ENCODE peak calls at places on chromosomes 2 and 18, in eight cellular contexts. O is GM12865, M is neural crest cell, N is cardiac fibroblast, X is Peyer's patch, S is left ventricle myocardium inferior, B is AG09319, Y is fibroblast of lung. T is an unnamed sample.

GRCh38 chr2:48504647-48505327 is 25.2 kb upstream of the STON1 start:
- DNase-seq in O (no peak), M (no peak), N (peak), X (no peak), S (no peak), B (no peak), Y (peak), T (no peak)

GRCh38 chr18:11387880-11388279 is 221.5 kb upstream of the SLC35G4 start:
- DNase-seq in O (peak), M (no peak), N (peak), X (peak), S (peak), B (no peak), Y (peak), T (no peak)

GRCh38 chr2:212646698-212647097 is 108.1 kb upstream of the ERBB4 start:
- DNase-seq in O (no peak), M (no peak), N (peak), X (no peak), S (no peak), B (peak), Y (peak), T (peak)

GRCh38 chr2:65608966-65609365 is 176.6 kb upstream of the SPRED2 start:
- DNase-seq in O (no peak), M (no peak), N (no peak), X (no peak), S (no peak), B (no peak), Y (no peak), T (no peak)

GRCh38 chr2:183207110-183207509 is 82.9 kb downstream of the NUP35 start:
- DNase-seq in O (no peak), M (no peak), N (peak), X (no peak), S (no peak), B (no peak), Y (peak), T (peak)

GRCh38 chr2:8145385-8145784 is 536.5 kb upstream of the ID2 start:
- DNase-seq in O (peak), M (no peak), N (no peak), X (no peak), S (no peak), B (no peak), Y (no peak), T (no peak)

GRCh38 chr2:112784199-112785189 is at the start of gene IL1A:
- DNase-seq in O (peak), M (no peak), N (peak), X (peak), S (no peak), B (no peak), Y (peak), T (peak)

GRCh38 chr2:30984141-30984540 is 154.1 kb downstream of the GALNT14 start:
- DNase-seq in O (no peak), M (no peak), N (no peak), X (no peak), S (peak), B (no peak), Y (no peak), T (no peak)

GRCh38 chr2:219698684-219699439 is 71.4 kb downstream of the SLC4A3 start:
- DNase-seq in O (no peak), M (no peak), N (no peak), X (no peak), S (no peak), B (no peak), Y (peak), T (peak)

GRCh38 chr18:7259482-7259881 is 28.6 kb downstream of the LRRC30 start:
- DNase-seq in O (no peak), M (no peak), N (no peak), X (no peak), S (no peak), B (no peak), Y (no peak), T (no peak)

GRCh38 chr2:12486205-12487118 is 230.3 kb upstream of the TRIB2 start:
- DNase-seq in O (peak), M (no peak), N (no peak), X (no peak), S (no peak), B (no peak), Y (peak), T (no peak)

GRCh38 chr18:3345452-3345851 is 83.5 kb downstream of the MYL12B start:
- DNase-seq in O (no peak), M (no peak), N (peak), X (no peak), S (no peak), B (no peak), Y (no peak), T (no peak)

GRCh38 chr2:65438137-65438899 is 5.9 kb upstream of the SPRED2 start:
- DNase-seq in O (no peak), M (peak), N (no peak), X (no peak), S (no peak), B (no peak), Y (no peak), T (no peak)

GRCh38 chr2:158131919-158132566 is 30.4 kb downstream of the UPP2 start:
- DNase-seq in O (no peak), M (no peak), N (no peak), X (peak), S (no peak), B (no peak), Y (no peak), T (no peak)

GRCh38 chr2:109066917-109067828 is 61.8 kb upstream of the SH3RF3 start:
- DNase-seq in O (no peak), M (no peak), N (no peak), X (peak), S (no peak), B (no peak), Y (peak), T (no peak)

GRCh38 chr2:223788826-223789225 is 48.6 kb downstream of the AP1S3 start:
- DNase-seq in O (no peak), M (no peak), N (no peak), X (no peak), S (no peak), B (no peak), Y (no peak), T (no peak)

GRCh38 chr2:46700435-46700834 is 215.2 kb downstream of the MCFD2 start:
- DNase-seq in O (no peak), M (no peak), N (no peak), X (no peak), S (no peak), B (no peak), Y (no peak), T (no peak)

GRCh38 chr2:164954954-164955701 is at the start of gene SLC38A11:
- DNase-seq in O (no peak), M (no peak), N (peak), X (peak), S (peak), B (no peak), Y (peak), T (no peak)

GRCh38 chr2:161228511-161229240 is 68.4 kb downstream of the TANK start:
- DNase-seq in O (no peak), M (no peak), N (no peak), X (no peak), S (no peak), B (no peak), Y (peak), T (no peak)

GRCh38 chr2:23418490-23418911 is 33.5 kb downstream of the KLHL29 start:
- DNase-seq in O (no peak), M (no peak), N (peak), X (peak), S (no peak), B (peak), Y (peak), T (no peak)

GRCh38 chr2:200736646-200737274 is 75.0 kb upstream of the BZW1 start:
- DNase-seq in O (no peak), M (no peak), N (peak), X (no peak), S (no peak), B (no peak), Y (peak), T (no peak)

GRCh38 chr2:228092056-228092455 is 89.4 kb downstream of the SPHKAP start:
- DNase-seq in O (no peak), M (no peak), N (no peak), X (no peak), S (no peak), B (no peak), Y (no peak), T (no peak)

GRCh38 chr2:71566271-71566858 is 113.0 kb downstream of the DYSF start:
- DNase-seq in O (no peak), M (no peak), N (peak), X (no peak), S (no peak), B (no peak), Y (peak), T (no peak)

GRCh38 chr2:232573821-232574435 is 23.4 kb downstream of the EIF4E2 start:
- DNase-seq in O (no peak), M (no peak), N (no peak), X (no peak), S (no peak), B (no peak), Y (no peak), T (no peak)

GRCh38 chr2:152497481-152498052 is 162.6 kb downstream of the FMNL2 start:
- DNase-seq in O (peak), M (no peak), N (peak), X (no peak), S (no peak), B (no peak), Y (peak), T (peak)

GRCh38 chr2:20449501-20450200 is 2.8 kb downstream of the RHOB start:
- DNase-seq in O (no peak), M (no peak), N (peak), X (peak), S (no peak), B (no peak), Y (peak), T (no peak)

GRCh38 chr2:233691443-233692433 is 952 bp upstream of the UGT1A6 start:
- DNase-seq in O (no peak), M (no peak), N (no peak), X (peak), S (no peak), B (no peak), Y (no peak), T (no peak)

GRCh38 chr2:3587432-3587831 is 7.5 kb upstream of the COLEC11 start:
- DNase-seq in O (no peak), M (no peak), N (peak), X (no peak), S (no peak), B (no peak), Y (no peak), T (no peak)

GRCh38 chr18:79413426-79413825 is 17.7 kb downstream of the NFATC1 start:
- DNase-seq in O (no peak), M (no peak), N (no peak), X (no peak), S (no peak), B (no peak), Y (no peak), T (no peak)

GRCh38 chr2:200944467-200945394 is 18.7 kb downstream of the ORC2 start:
- DNase-seq in O (peak), M (no peak), N (peak), X (peak), S (no peak), B (no peak), Y (peak), T (peak)

GRCh38 chr18:57048859-57049258 is 98.0 kb upstream of the BOD1L2 start:
- DNase-seq in O (no peak), M (no peak), N (no peak), X (no peak), S (no peak), B (no peak), Y (no peak), T (no peak)

GRCh38 chr2:230267556-230267955 is 42.0 kb downstream of the SP140 start:
- DNase-seq in O (peak), M (no peak), N (no peak), X (no peak), S (no peak), B (no peak), Y (no peak), T (no peak)

GRCh38 chr18:37286801-37287200 is 278.8 kb downstream of the CELF4 start:
- DNase-seq in O (no peak), M (no peak), N (no peak), X (no peak), S (no peak), B (no peak), Y (no peak), T (no peak)

DNA sequence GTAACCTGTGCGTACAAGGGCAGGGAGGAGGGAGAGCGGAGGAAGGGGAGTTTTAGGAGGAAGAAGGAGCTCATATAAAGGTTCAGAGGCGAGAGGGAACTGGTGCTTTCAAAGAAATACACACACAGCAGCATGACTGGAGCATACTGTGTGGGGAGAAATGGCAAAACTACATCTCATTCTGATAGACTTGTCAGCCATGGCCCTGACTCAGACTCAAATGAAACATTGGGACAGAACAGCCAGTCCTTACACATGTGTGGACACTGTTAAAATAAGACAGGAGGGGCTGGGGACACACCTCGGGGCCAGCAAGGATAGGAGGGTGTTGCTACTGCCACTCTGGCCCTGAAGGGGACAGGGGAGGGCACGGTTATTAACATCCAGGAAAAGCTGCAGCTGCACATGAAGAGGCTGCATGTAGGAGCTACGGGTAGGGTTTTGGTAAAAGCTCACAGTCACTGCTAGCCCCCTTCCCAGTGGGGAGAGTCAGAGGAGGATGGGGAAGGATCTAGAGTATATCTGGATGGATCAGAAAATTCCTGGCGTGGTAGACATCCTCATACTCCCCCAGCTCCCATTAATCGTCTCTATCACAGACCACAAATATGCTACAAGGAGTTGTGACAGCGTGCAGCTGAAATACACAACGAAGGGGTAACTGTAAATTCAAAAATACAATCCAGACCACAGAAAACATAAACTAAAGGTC is 110.5 kb downstream of the GATA6 start:
- DNase-seq in O (no peak), M (no peak), N (peak), X (no peak), S (no peak), B (no peak), Y (peak), T (no peak)
- TF ChIP-seq CTCF in O (no peak), M (no peak), N (no peak), X (no peak), S (no peak), B (no peak), Y (no peak), T (no peak)

GRCh38 chr18:58496937-58497336 is 132.0 kb downstream of the ALPK2 start:
- DNase-seq in O (peak), M (no peak), N (no peak), X (no peak), S (no peak), B (no peak), Y (no peak), T (no peak)
- TF ChIP-seq CTCF in O (peak), M (peak), N (peak), X (no peak), S (peak), B (no peak), Y (peak), T (peak)

DNA sequence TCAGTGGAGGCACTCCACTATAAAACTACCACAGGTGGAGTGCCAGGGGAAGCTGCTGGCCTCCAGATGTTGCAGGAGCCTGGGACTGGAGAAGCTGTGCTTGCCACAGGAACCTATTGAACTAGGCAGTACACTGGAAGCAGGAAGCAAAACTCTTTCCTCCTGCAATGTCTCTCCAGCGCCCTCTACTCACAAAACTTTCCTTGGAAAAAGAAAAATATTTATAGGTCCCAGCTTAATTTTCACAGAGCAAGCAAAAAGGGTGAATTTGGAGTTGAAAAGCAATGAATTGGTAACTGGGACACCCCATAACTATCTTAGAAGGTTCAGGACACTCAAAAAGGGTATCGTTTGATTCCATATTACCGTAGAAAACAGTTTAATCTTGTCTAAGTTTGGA is 33.2 kb upstream of the REEP1 start:
- DNase-seq in O (no peak), M (no peak), N (no peak), X (no peak), S (no peak), B (no peak), Y (no peak), T (no peak)
- TF ChIP-seq CTCF in O (no peak), M (no peak), N (no peak), X (no peak), S (no peak), B (no peak), Y (no peak), T (no peak)

GRCh38 chr18:9949861-9950260 is 36.0 kb downstream of the VAPA start:
- DNase-seq in O (no peak), M (no peak), N (no peak), X (no peak), S (no peak), B (no peak), Y (no peak), T (no peak)

GRCh38 chr18:9949315-9949714 is 35.5 kb downstream of the VAPA start:
- DNase-seq in O (no peak), M (no peak), N (no peak), X (no peak), S (no peak), B (no peak), Y (no peak), T (no peak)

GRCh38 chr18:9952633-9953416 is 39.0 kb downstream of the VAPA start:
- DNase-seq in O (no peak), M (no peak), N (no peak), X (no peak), S (no peak), B (no peak), Y (peak), T (no peak)

GRCh38 chr18:9950289-9951016 is 36.6 kb downstream of the VAPA start:
- DNase-seq in O (no peak), M (no peak), N (peak), X (no peak), S (no peak), B (peak), Y (peak), T (peak)

DNA sequence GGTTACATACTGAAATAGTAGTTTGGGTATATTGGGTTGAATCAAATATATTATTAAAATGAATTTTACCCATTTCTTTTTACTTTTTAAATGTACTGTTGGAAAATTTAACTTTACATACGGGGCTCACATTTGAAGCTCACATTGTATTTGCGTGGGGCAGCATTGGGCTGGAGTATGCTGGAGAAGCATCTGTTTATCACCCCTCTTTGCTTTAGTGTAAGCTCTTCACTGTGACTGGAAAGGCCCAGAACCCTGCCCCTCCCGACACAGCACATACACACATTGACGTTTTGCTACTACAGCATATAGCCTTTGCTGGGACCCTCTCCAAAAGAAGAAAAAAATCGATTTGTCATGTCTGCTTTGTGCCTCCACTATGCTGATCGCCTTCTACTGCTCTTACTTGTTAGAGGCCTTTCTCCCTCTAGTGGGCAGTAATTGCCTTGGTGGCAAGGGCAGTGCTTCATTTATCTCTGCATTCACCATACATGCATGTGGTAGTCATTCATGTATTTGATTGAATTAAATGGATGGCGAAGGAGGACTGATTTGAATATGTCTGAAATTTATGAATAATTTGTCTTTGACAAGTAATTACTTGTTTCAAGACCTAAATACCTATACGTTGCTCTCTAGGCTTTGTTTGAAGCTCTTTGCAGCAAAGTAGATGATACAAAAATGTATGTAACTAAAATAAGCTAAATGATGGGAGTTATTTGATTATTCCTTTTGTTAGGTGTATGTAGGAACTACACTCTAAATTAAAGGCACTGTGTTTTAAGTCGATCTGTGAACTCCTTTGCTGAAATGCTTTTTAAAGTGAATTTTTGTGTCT is 37.4 kb downstream of the VAPA start:
- DNase-seq in O (peak), M (no peak), N (peak), X (no peak), S (no peak), B (peak), Y (peak), T (peak)
- TF ChIP-seq CTCF in O (peak), M (peak), N (peak), X (peak), S (peak), B (peak), Y (peak), T (peak)

GRCh38 chr2:217360781-217361485 is 501.1 kb upstream of the TNP1 start:
- DNase-seq in O (no peak), M (no peak), N (peak), X (no peak), S (no peak), B (peak), Y (peak), T (peak)
- TF ChIP-seq CTCF in O (no peak), M (no peak), N (no peak), X (no peak), S (no peak), B (no peak), Y (no peak), T (no peak)

GRCh38 chr2:98433363-98433964 is 11.2 kb upstream of the INPP4A start:
- DNase-seq in O (no peak), M (no peak), N (no peak), X (no peak), S (no peak), B (no peak), Y (no peak), T (no peak)

GRCh38 chr2:98434492-98434891 is 10.2 kb upstream of the INPP4A start:
- DNase-seq in O (no peak), M (no peak), N (no peak), X (no peak), S (no peak), B (no peak), Y (no peak), T (no peak)

GRCh38 chr2:98438190-98439133 is 6.2 kb upstream of the INPP4A start:
- DNase-seq in O (peak), M (no peak), N (no peak), X (no peak), S (no peak), B (no peak), Y (no peak), T (no peak)

GRCh38 chr2:98432145-98432544 is 12.5 kb upstream of the INPP4A start:
- DNase-seq in O (no peak), M (no peak), N (no peak), X (no peak), S (no peak), B (no peak), Y (no peak), T (no peak)

DNA sequence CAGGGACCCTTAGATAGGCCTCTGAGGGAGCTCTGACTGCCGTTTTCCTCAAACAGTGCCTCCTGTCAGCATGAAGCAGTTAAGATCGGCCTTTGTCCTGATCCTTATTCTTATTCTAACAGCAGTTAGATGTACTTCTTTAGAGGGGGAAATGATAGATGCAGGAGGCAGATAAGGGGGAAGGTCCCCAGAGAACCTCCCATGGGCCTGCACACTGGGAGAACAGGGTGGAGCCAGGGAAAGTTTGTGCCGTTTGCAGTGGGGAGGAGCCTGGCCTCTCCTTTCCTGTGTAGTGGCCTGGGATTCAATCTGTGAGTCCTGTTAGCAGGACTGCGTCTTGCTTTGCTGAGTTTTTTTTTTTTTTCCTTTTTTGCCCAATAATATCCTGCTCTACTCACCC is 7.9 kb upstream of the INPP4A start:
- DNase-seq in O (no peak), M (no peak), N (no peak), X (no peak), S (peak), B (no peak), Y (no peak), T (no peak)
- TF ChIP-seq CTCF in O (no peak), M (no peak), N (no peak), X (no peak), S (no peak), B (no peak), Y (no peak), T (no peak)

T was measured in astrocyte of the cerebellum.